ENCODE peak calls at places on chromosomes 13 and 19, in nine cellular contexts. E is T-helper 2 cell; V is GM20000; I is stomach; R is RKO; Z is cerebellar cortex; A is stimulated activated CD8-positive, alpha-beta memory T cell treated with anti-CD3 and anti-CD28 coated beads, Interleukin-7, amount 100 ng/mL, for 1 hour; L is DMS79; X is small intestine. C is an unnamed sample.

GRCh38 chr13:114131581-114132418 is 623 bp downstream of the RASA3 start:
- DNase-seq in E (peak), V (peak), I (no peak), R (peak), Z (no peak), A (no peak), L (no peak), X (no peak), C (peak)

GRCh38 chr13:50126378-50127016 is 111.3 kb downstream of the KCNRG start:
- DNase-seq in E (no peak), V (peak), I (no peak), R (peak), Z (peak), A (no peak), L (peak), X (no peak), C (no peak)

GRCh38 chr13:37136187-37136586 is 30.7 kb upstream of the CSNK1A1L start:
- DNase-seq in E (no peak), V (no peak), I (no peak), R (no peak), Z (no peak), A (no peak), L (no peak), X (no peak), C (no peak)

GRCh38 chr13:30577381-30577780 is 40.3 kb upstream of the USPL1 start:
- DNase-seq in E (peak), V (peak), I (no peak), R (peak), Z (no peak), A (no peak), L (no peak), X (peak), C (no peak)

GRCh38 chr19:12065100-12065538 is 588 bp downstream of the ZNF844 start:
- DNase-seq in E (no peak), V (peak), I (no peak), R (peak), Z (peak), A (no peak), L (no peak), X (peak), C (no peak)

GRCh38 chr19:39425744-39426143 is 10.0 kb downstream of the RPS16 start:
- DNase-seq in E (no peak), V (no peak), I (no peak), R (no peak), Z (no peak), A (no peak), L (no peak), X (no peak), C (no peak)

GRCh38 chr19:35135389-35135909 is 590 bp upstream of the LGI4 start:
- DNase-seq in E (peak), V (peak), I (peak), R (peak), Z (peak), A (peak), L (no peak), X (peak), C (peak)

GRCh38 chr19:45442927-45443461 is 19.3 kb upstream of the ERCC1 start:
- DNase-seq in E (peak), V (peak), I (peak), R (peak), Z (no peak), A (no peak), L (no peak), X (peak), C (no peak)

GRCh38 chr13:109156181-109156935 is 526.9 kb downstream of the MYO16 start:
- DNase-seq in E (no peak), V (no peak), I (no peak), R (peak), Z (no peak), A (no peak), L (no peak), X (no peak), C (no peak)

GRCh38 chr13:30585748-30586262 is 31.9 kb upstream of the USPL1 start:
- DNase-seq in E (no peak), V (no peak), I (no peak), R (no peak), Z (no peak), A (no peak), L (peak), X (no peak), C (no peak)

GRCh38 chr19:1672038-1672768 is 19.8 kb upstream of the TCF3 start:
- DNase-seq in E (no peak), V (peak), I (no peak), R (no peak), Z (peak), A (peak), L (no peak), X (no peak), C (no peak)

GRCh38 chr13:30409911-30410704 is 12.2 kb upstream of the UBE2L5 start:
- DNase-seq in E (no peak), V (no peak), I (no peak), R (peak), Z (peak), A (no peak), L (no peak), X (no peak), C (no peak)

C was measured in progenitor cell of endocrine pancreas.